ENCODE peak calls at places on chromosome 11, in seven cellular contexts. E is left ventricle myocardium inferior, Q is body of pancreas, I is fibroblast of mammary gland, X is coronary artery, P is retinal pigment epithelial cell, V is ovary. T is an unnamed sample.

GRCh38 chr11:81495699-81496292 is 1237.9 kb downstream of the FAM181B start:
- DNase-seq in E (no peak), Q (no peak), I (no peak), X (no peak), P (no peak), V (no peak), T (no peak)

GRCh38 chr11:87422566-87422965 is 384.8 kb downstream of the TMEM135 start:
- DNase-seq in E (no peak), Q (no peak), I (no peak), X (no peak), P (no peak), V (no peak), T (no peak)

GRCh38 chr11:35927067-35927466 is 16.8 kb upstream of the LDLRAD3 start:
- DNase-seq in E (no peak), Q (no peak), I (no peak), X (no peak), P (no peak), V (no peak), T (no peak)

GRCh38 chr11:105244157-105244820 is 104.7 kb upstream of the CARD18 start:
- DNase-seq in E (no peak), Q (no peak), I (peak; percentile 95), X (no peak), P (peak; percentile 88), V (no peak), T (no peak)

GRCh38 chr11:95084509-95084908 is 5.1 kb upstream of the ENDOD1 start:
- DNase-seq in E (no peak), Q (no peak), I (peak; percentile 76), X (no peak), P (no peak), V (no peak), T (peak; percentile 27)

GRCh38 chr11:121152764-121153163 is 51.7 kb downstream of the TECTA start:
- DNase-seq in E (no peak), Q (no peak), I (no peak), X (no peak), P (no peak), V (no peak), T (no peak)

GRCh38 chr11:16811136-16812020 is 72.9 kb downstream of the C11orf58 start:
- DNase-seq in E (no peak), Q (no peak), I (no peak), X (no peak), P (no peak), V (no peak), T (no peak)

GRCh38 chr11:84552791-84553190 is 1074.4 kb downstream of the DLG2 start:
- DNase-seq in E (no peak), Q (no peak), I (no peak), X (no peak), P (no peak), V (no peak), T (no peak)

GRCh38 chr11:61139391-61139790 is 21.8 kb downstream of the VPS37C start:
- DNase-seq in E (no peak), Q (no peak), I (no peak), X (no peak), P (no peak), V (no peak), T (no peak)

GRCh38 chr11:67058506-67058905 is 1.9 kb downstream of the RHOD start:
- DNase-seq in E (no peak), Q (no peak), I (no peak), X (no peak), P (no peak), V (no peak), T (no peak)

GRCh38 chr11:64415286-64415685 is 56.3 kb downstream of the RPS6KA4 start:
- DNase-seq in E (no peak), Q (no peak), I (no peak), X (no peak), P (no peak), V (no peak), T (no peak)

GRCh38 chr11:83827940-83828554 is 541.9 kb upstream of the CCDC90B start:
- DNase-seq in E (no peak), Q (no peak), I (peak; percentile 57), X (no peak), P (peak; percentile 26), V (no peak), T (peak; percentile 15)

GRCh38 chr11:68342459-68343158 is 30.2 kb downstream of the LRP5 start:
- DNase-seq in E (no peak), Q (peak; percentile 28), I (no peak), X (no peak), P (no peak), V (no peak), T (no peak)

GRCh38 chr11:100220801-100221200 is 466.3 kb upstream of the ARHGAP42 start:
- DNase-seq in E (no peak), Q (no peak), I (no peak), X (no peak), P (no peak), V (no peak), T (no peak)

GRCh38 chr11:96614846-96615245 is 225.0 kb downstream of the JRKL start:
- DNase-seq in E (no peak), Q (no peak), I (no peak), X (no peak), P (no peak), V (no peak), T (no peak)

GRCh38 chr11:34299284-34299961 is 58.4 kb downstream of the ABTB2 start:
- DNase-seq in E (no peak), Q (no peak), I (no peak), X (no peak), P (no peak), V (no peak), T (no peak)

GRCh38 chr11:46706886-46707285 is 6.1 kb downstream of the ZNF408 start:
- DNase-seq in E (no peak), Q (no peak), I (no peak), X (no peak), P (no peak), V (no peak), T (no peak)

GRCh38 chr11:46050065-46050464 is 71.2 kb downstream of the PHF21A start:
- DNase-seq in E (no peak), Q (peak; percentile 11), I (peak; percentile 63), X (no peak), P (peak; percentile 97), V (no peak), T (no peak)

GRCh38 chr11:5269715-5270147 is at the start of gene HBE1:
- DNase-seq in E (no peak), Q (no peak), I (no peak), X (no peak), P (no peak), V (no peak), T (no peak)

GRCh38 chr11:68355471-68355870 is 43.1 kb downstream of the LRP5 start:
- DNase-seq in E (no peak), Q (no peak), I (no peak), X (no peak), P (no peak), V (no peak), T (no peak)

GRCh38 chr11:32395127-32395526 is 40.2 kb downstream of the WT1 start:
- DNase-seq in E (no peak), Q (no peak), I (no peak), X (no peak), P (no peak), V (no peak), T (no peak)
- TF ChIP-seq CTCF in E (no peak), Q (no peak), I (no peak), X (no peak), P (no peak), V (no peak), T (no peak)

GRCh38 chr11:127136438-127136837 is 135.9 kb upstream of the KIRREL3 start:
- DNase-seq in E (no peak), Q (no peak), I (no peak), X (no peak), P (no peak), V (no peak), T (no peak)
- TF ChIP-seq CTCF in E (no peak), Q (no peak), I (no peak), X (no peak), P (no peak), V (no peak), T (no peak)

GRCh38 chr11:1953489-1954284 is 6.6 kb downstream of the MRPL23 start:
- DNase-seq in E (peak; percentile 54), Q (peak; percentile 31), I (no peak), X (no peak), P (no peak), V (peak; percentile 49), T (no peak)
- TF ChIP-seq CTCF in E (peak; percentile 56), Q (no peak), I (peak; percentile 3), X (no peak), P (peak; percentile 14), V (no peak), T (peak; percentile 23)

GRCh38 chr11:73306977-73307322 is 1.1 kb upstream of the ARHGEF17 start:
- DNase-seq in E (no peak), Q (no peak), I (no peak), X (no peak), P (no peak), V (no peak), T (no peak)

GRCh38 chr11:73308963-73309960 is 1.2 kb downstream of the ARHGEF17 start:
- DNase-seq in E (peak; percentile 92), Q (peak; percentile 65), I (peak; percentile 92), X (peak; percentile 98), P (peak; percentile 82), V (peak; percentile 85), T (no peak)

GRCh38 chr11:73308003-73308962 is at the start of gene ARHGEF17:
- DNase-seq in E (peak; percentile 78), Q (peak; percentile 55), I (peak; percentile 70), X (peak; percentile 94), P (no peak), V (peak; percentile 80), T (peak; percentile 84)

GRCh38 chr11:73307323-73308002 is 613 bp upstream of the ARHGEF17 start:
- DNase-seq in E (peak; percentile 98), Q (peak; percentile 97), I (peak; percentile 97), X (peak; percentile 98), P (peak; percentile 94), V (peak; percentile 100), T (peak; percentile 97)

GRCh38 chr11:73306069-73306468 is 2.0 kb upstream of the ARHGEF17 start:
- DNase-seq in E (no peak), Q (no peak), I (no peak), X (no peak), P (no peak), V (no peak), T (no peak)
- TF ChIP-seq CTCF in E (no peak), Q (no peak), I (no peak), X (no peak), P (peak; percentile 28), V (no peak), T (no peak)

T was measured in GM13977.